ENCODE peak calls at places on chromosomes 5 and 9, in seven cellular contexts. W is ovary, H is IMR-90, R is uterus, V is HCT116, T is right lobe of liver, Q is adrenal gland. S is an unnamed sample.

GRCh38 chr9:117334101-117334500 is 80.8 kb downstream of the ASTN2 start:
- DNase-seq in W (no peak), H (no peak), R (no peak), V (no peak), T (no peak), Q (no peak), S (no peak)

GRCh38 chr9:86487222-86487841 is 133.1 kb upstream of the TUT7 start:
- DNase-seq in W (no peak), H (peak), R (no peak), V (peak), T (no peak), Q (no peak), S (no peak)

GRCh38 chr9:93651521-93651950 is 75.2 kb downstream of the PHF2 start:
- DNase-seq in W (no peak), H (no peak), R (no peak), V (no peak), T (no peak), Q (no peak), S (peak)

GRCh38 chr9:132547436-132547835 is 35.0 kb upstream of the BARHL1 start:
- DNase-seq in W (no peak), H (no peak), R (no peak), V (no peak), T (no peak), Q (no peak), S (no peak)

GRCh38 chr5:17255471-17256016 is 38.1 kb downstream of the BASP1 start:
- DNase-seq in W (no peak), H (no peak), R (no peak), V (no peak), T (no peak), Q (no peak), S (no peak)

GRCh38 chr9:94806307-94806893 is 79.9 kb downstream of the AOPEP start:
- DNase-seq in W (no peak), H (no peak), R (no peak), V (no peak), T (no peak), Q (no peak), S (no peak)

GRCh38 chr5:117376748-117377147 is 802.1 kb upstream of the SEMA6A start:
- DNase-seq in W (no peak), H (no peak), R (no peak), V (no peak), T (no peak), Q (no peak), S (no peak)

GRCh38 chr5:131171276-131171815 is 602 bp downstream of the LYRM7 start:
- DNase-seq in W (no peak), H (no peak), R (no peak), V (no peak), T (no peak), Q (no peak), S (peak)

GRCh38 chr9:123642291-123643278 is 286.6 kb downstream of the CRB2 start:
- DNase-seq in W (peak), H (peak), R (peak), V (no peak), T (no peak), Q (peak), S (peak)

GRCh38 chr5:165627548-165628170 is 2122.2 kb downstream of the MAT2B start:
- DNase-seq in W (no peak), H (peak), R (no peak), V (no peak), T (no peak), Q (no peak), S (no peak)

GRCh38 chr5:124001216-124001615 is 489.2 kb downstream of the CSNK1G3 start:
- DNase-seq in W (no peak), H (no peak), R (no peak), V (no peak), T (no peak), Q (no peak), S (no peak)

GRCh38 chr5:75668988-75669760 is 48.1 kb downstream of the POC5 start:
- DNase-seq in W (no peak), H (peak), R (peak), V (no peak), T (peak), Q (peak), S (peak)

GRCh38 chr5:124796495-124796894 is 50.1 kb upstream of the ZNF608 start:
- DNase-seq in W (no peak), H (no peak), R (no peak), V (no peak), T (no peak), Q (no peak), S (no peak)

GRCh38 chr5:173310861-173311515 is 17.2 kb downstream of the STC2 start:
- DNase-seq in W (peak), H (peak), R (peak), V (no peak), T (no peak), Q (no peak), S (peak)

GRCh38 chr5:54178207-54178606 is 132.2 kb downstream of the ARL15 start:
- DNase-seq in W (no peak), H (no peak), R (no peak), V (no peak), T (no peak), Q (no peak), S (no peak)

GRCh38 chr9:90296539-90296938 is 346.1 kb downstream of the DIRAS2 start:
- DNase-seq in W (no peak), H (no peak), R (no peak), V (no peak), T (no peak), Q (no peak), S (no peak)

GRCh38 chr9:112726428-112726827 is 8.5 kb upstream of the INIP start:
- DNase-seq in W (no peak), H (no peak), R (no peak), V (no peak), T (no peak), Q (no peak), S (no peak)

GRCh38 chr9:112728401-112728800 is 10.5 kb upstream of the INIP start:
- DNase-seq in W (no peak), H (no peak), R (no peak), V (no peak), T (no peak), Q (no peak), S (no peak)

GRCh38 chr9:112734892-112735291 is 15.7 kb upstream of the SNX30 start:
- DNase-seq in W (no peak), H (no peak), R (no peak), V (no peak), T (no peak), Q (no peak), S (no peak)

GRCh38 chr9:112731971-112732370 is 14.1 kb upstream of the INIP start:
- DNase-seq in W (no peak), H (no peak), R (no peak), V (no peak), T (peak), Q (no peak), S (no peak)
- H3K27ac ChIP-seq in W (no peak), H (no peak), R (no peak), V (no peak), T (peak), Q (no peak), S (no peak)

GRCh38 chr5:14871573-14872069 is at the start of gene ANKH:
- DNase-seq in W (peak), H (peak), R (peak), V (peak), T (peak), Q (peak), S (peak)

GRCh38 chr5:14869286-14870164 is 2.1 kb downstream of the ANKH start:
- DNase-seq in W (no peak), H (no peak), R (no peak), V (no peak), T (no peak), Q (no peak), S (no peak)

GRCh38 chr5:14870347-14871083 is 1.1 kb downstream of the ANKH start:
- DNase-seq in W (peak), H (no peak), R (no peak), V (no peak), T (peak), Q (no peak), S (peak)

GRCh38 chr5:14872070-14872989 is 752 bp upstream of the ANKH start:
- DNase-seq in W (peak), H (peak), R (peak), V (no peak), T (peak), Q (peak), S (peak)

GRCh38 chr5:14871084-14871572 is 450 bp downstream of the ANKH start:
- DNase-seq in W (peak), H (no peak), R (peak), V (no peak), T (peak), Q (peak), S (peak)
- H3K4me3 ChIP-seq in W (peak), H (peak), R (peak), V (peak), T (peak), Q (peak), S (peak)

DNA sequence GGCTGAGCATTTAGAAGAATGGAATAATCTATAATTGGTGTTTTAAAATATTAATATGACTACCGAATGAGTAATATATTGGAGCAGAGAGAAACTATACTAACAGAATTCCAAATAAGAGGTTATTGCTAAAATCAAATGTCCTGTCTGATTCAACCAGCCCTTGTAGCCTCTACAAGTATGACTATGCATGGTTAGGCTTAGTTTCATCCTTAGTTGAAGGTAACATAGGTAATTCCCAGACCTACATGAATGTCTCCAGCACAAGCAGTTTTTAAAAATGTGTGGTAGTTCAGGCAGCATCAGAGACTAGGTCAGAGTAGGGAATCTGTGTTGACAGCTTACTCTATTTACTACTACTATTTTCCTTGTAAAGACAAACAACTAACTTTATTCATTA is 51.7 kb upstream of the SLC27A6 start:
- DNase-seq in W (no peak), H (no peak), R (no peak), V (no peak), T (no peak), Q (no peak), S (no peak)
- TF ChIP-seq POLR2A in W (no peak), H (no peak), R (no peak), V (no peak), T (no peak), Q (no peak), S (no peak)

GRCh38 chr5:179616002-179616594 is 7.4 kb downstream of the HNRNPH1 start:
- DNase-seq in W (peak), H (no peak), R (no peak), V (no peak), T (peak), Q (no peak), S (no peak)

GRCh38 chr5:179619776-179620175 is 3.7 kb downstream of the HNRNPH1 start:
- DNase-seq in W (no peak), H (peak), R (no peak), V (no peak), T (no peak), Q (no peak), S (no peak)

GRCh38 chr5:179620293-179620692 is 3.2 kb downstream of the HNRNPH1 start:
- DNase-seq in W (no peak), H (no peak), R (no peak), V (no peak), T (no peak), Q (no peak), S (no peak)

GRCh38 chr5:179618923-179619554 is 4.4 kb downstream of the HNRNPH1 start:
- DNase-seq in W (peak), H (no peak), R (no peak), V (no peak), T (peak), Q (no peak), S (no peak)

GRCh38 chr5:179617930-179618329 is 5.5 kb downstream of the HNRNPH1 start:
- DNase-seq in W (peak), H (no peak), R (no peak), V (no peak), T (peak), Q (no peak), S (no peak)
- H3K27ac ChIP-seq in W (no peak), H (no peak), R (no peak), V (no peak), T (no peak), Q (peak), S (no peak)

DNA sequence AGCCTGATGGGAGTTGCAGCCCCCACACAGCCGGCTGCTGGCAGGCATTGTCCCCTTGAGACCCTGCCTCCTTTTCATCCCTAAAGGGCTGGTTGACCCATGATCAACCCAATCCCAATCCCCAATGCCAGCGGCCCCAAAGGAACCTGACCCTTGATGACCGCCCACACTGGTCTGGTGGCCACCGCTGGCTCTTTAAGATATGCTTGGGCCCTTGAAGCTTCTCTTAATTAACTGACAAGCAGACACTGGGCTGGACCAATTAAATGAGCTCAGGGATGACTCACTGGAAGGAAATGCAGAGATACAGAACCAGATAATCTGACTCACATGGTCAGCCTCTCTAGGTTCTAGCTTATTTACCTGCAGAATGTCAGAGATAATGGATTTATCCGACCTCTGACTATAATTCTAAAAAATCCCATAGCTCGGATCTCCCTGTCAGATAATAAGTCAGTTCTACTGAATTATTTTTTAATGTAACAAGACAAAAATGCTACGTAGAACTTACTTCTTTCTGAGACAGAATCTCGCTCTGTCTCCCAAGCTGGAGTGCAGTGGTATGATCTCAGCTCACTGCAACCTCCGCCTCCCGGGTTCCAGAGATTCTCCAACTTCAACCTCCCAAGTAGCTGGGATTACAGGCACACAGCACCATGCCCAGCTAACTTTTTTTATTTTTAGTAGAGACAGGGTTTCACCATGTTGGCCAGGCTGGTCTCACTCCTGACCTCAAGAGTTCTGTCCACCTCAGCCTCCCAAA is 11.1 kb upstream of the MLANA start:
- DNase-seq in W (no peak), H (peak), R (peak), V (peak), T (no peak), Q (peak), S (no peak)
- H3K4me3 ChIP-seq in W (no peak), H (no peak), R (no peak), V (peak), T (no peak), Q (no peak), S (no peak)

DNA sequence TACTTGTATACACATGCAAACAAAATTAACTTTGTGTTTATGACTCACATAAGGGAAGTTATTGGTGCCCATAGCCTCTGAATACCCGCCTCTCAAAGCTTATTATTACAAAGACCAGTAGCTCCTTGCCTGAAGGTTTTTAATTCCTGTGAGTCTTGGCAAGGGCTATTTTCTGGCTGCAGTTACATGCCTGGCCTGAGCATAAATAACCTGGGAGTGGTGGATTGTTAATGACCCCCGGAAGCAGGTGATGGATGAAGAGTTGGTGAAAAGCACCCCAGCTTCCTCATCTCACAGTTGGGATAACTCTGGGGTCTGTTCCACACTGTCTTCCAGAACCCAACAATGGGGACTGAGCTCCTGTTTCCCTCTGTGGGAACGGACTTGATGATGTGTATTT is 594.5 kb downstream of the PDE4D start:
- DNase-seq in W (no peak), H (no peak), R (no peak), V (no peak), T (no peak), Q (no peak), S (no peak)
- TF ChIP-seq POLR2A in W (no peak), H (no peak), R (no peak), V (no peak), T (no peak), Q (no peak), S (no peak)

GRCh38 chr5:7747728-7748127 is 103.2 kb downstream of the CFAP90 start:
- DNase-seq in W (no peak), H (no peak), R (no peak), V (no peak), T (no peak), Q (no peak), S (no peak)
- H3K27ac ChIP-seq in W (no peak), H (no peak), R (no peak), V (no peak), T (no peak), Q (no peak), S (no peak)

GRCh38 chr5:1493413-1493812 is 30.3 kb downstream of the LPCAT1 start:
- DNase-seq in W (no peak), H (no peak), R (no peak), V (no peak), T (no peak), Q (no peak), S (no peak)

GRCh38 chr5:1492757-1493156 is 31.0 kb downstream of the LPCAT1 start:
- DNase-seq in W (no peak), H (no peak), R (no peak), V (no peak), T (no peak), Q (no peak), S (no peak)

GRCh38 chr5:1494780-1495524 is 28.8 kb downstream of the LPCAT1 start:
- DNase-seq in W (no peak), H (no peak), R (no peak), V (no peak), T (peak), Q (no peak), S (no peak)

GRCh38 chr5:1495525-1495897 is 28.2 kb downstream of the LPCAT1 start:
- DNase-seq in W (no peak), H (no peak), R (no peak), V (no peak), T (no peak), Q (no peak), S (no peak)

DNA sequence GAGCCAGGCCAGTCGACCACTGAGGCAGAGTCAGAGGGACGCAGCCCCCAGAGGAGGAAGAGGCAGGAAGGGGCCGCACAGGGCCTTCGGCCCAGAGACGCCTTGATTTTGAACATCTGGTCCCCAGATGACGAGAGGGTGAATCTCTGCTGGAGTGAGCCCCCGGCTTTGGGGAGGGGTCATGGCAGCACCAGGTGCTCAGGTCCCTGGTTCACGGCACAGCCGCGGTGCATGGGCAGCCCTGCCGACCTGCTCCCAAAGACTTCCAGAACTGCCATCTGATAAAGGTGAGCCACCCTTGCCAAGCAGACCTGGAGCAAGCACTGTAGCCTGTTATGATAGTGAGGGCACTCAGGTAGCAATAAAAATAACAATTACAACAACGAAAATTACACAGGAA is 29.8 kb downstream of the LPCAT1 start:
- DNase-seq in W (no peak), H (no peak), R (no peak), V (no peak), T (no peak), Q (no peak), S (peak)
- H3K4me3 ChIP-seq in W (no peak), H (no peak), R (no peak), V (no peak), T (no peak), Q (no peak), S (no peak)

DNA sequence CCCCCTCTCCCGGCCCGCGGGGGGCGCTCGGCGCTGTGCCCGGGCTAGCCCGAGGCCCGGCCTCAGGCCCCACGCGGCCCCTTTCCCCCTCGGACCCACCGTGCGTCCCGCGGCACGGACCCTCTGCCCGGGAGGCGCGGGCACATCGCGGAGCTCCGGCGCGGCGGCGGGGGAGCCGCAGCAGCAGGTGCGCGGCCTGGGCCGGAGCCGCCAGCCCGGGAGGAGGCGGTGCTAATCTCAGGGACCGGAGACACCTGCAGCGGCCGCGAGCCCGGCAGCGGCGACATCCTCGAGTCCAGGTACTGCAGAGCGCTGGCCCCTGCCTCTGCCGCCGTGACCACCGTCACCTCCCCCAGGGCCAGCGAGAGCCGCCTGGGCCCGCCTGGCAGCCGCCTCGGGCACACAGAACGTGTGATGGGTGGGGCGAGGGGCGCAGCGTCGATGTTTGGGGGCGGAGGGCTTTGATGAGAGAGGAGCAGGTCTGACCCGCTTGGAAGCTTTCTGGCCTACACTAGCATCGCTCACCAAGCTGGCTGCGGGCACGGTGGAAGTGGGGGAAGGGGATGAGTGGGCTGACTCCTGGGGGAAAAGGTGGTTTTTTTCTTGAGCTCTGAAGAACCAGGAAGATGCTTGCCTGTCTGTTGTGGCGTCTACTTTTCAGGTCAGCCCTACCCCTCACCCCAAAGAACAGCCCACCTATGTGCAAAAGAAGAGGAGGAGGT is 524 bp downstream of the CYFIP2 start:
- DNase-seq in W (no peak), H (no peak), R (peak), V (no peak), T (peak), Q (no peak), S (peak)
- TF ChIP-seq POLR2A in W (no peak), H (no peak), R (no peak), V (no peak), T (no peak), Q (no peak), S (no peak)

S was measured in thyroid gland.